ENCODE peak calls at places on chromosomes 3 and 15, in nine cellular contexts. One of them, this sample, is unnamed.

GRCh38 chr3:144810150-144810549 is 838.5 kb downstream of the DIPK2A start:
- DNase-seq in kidney: no peak
- DNase-seq in stomach: no peak
- DNase-seq in mammary epithelial cell: no peak
- DNase-seq in A549: no peak
- DNase-seq in psoas muscle: no peak
- DNase-seq in mesendoderm: no peak
- DNase-seq in CD8-positive, alpha-beta memory T cell: no peak
- DNase-seq in gastrocnemius medialis: no peak
- DNase-seq in this sample: no peak

GRCh38 chr15:36415643-36416042 is 163.8 kb upstream of the CDIN1 start:
- DNase-seq in gastrocnemius medialis: no peak
- DNase-seq in kidney: no peak
- DNase-seq in mammary epithelial cell: peak; percentile 53
- DNase-seq in mesendoderm: no peak
- DNase-seq in A549: no peak
- DNase-seq in stomach: no peak
- DNase-seq in CD8-positive, alpha-beta memory T cell: no peak
- DNase-seq in psoas muscle: no peak
- DNase-seq in this sample: no peak

GRCh38 chr15:101266787-101267186 is 10.5 kb downstream of the SELENOS start:
- DNase-seq in kidney: no peak
- DNase-seq in stomach: no peak
- DNase-seq in gastrocnemius medialis: no peak
- DNase-seq in psoas muscle: no peak
- DNase-seq in CD8-positive, alpha-beta memory T cell: no peak
- DNase-seq in mesendoderm: no peak
- DNase-seq in A549: no peak
- DNase-seq in mammary epithelial cell: no peak
- DNase-seq in this sample: no peak

GRCh38 chr3:23129817-23130216 is 73.3 kb upstream of the UBE2E2 start:
- DNase-seq in mammary epithelial cell: peak; percentile 34
- DNase-seq in A549: no peak
- DNase-seq in gastrocnemius medialis: no peak
- DNase-seq in psoas muscle: no peak
- DNase-seq in CD8-positive, alpha-beta memory T cell: no peak
- DNase-seq in stomach: no peak
- DNase-seq in mesendoderm: no peak
- DNase-seq in kidney: no peak
- DNase-seq in this sample: no peak

GRCh38 chr3:148790841-148791240 is 36.8 kb upstream of the CPB1 start:
- DNase-seq in kidney: no peak
- DNase-seq in A549: no peak
- DNase-seq in mesendoderm: no peak
- DNase-seq in stomach: no peak
- DNase-seq in CD8-positive, alpha-beta memory T cell: no peak
- DNase-seq in gastrocnemius medialis: peak; percentile 22
- DNase-seq in psoas muscle: peak; percentile 15
- DNase-seq in mammary epithelial cell: no peak
- DNase-seq in this sample: no peak

GRCh38 chr3:14555835-14556234 is 15.7 kb upstream of the GRIP2 start:
- DNase-seq in A549: no peak
- DNase-seq in CD8-positive, alpha-beta memory T cell: no peak
- DNase-seq in gastrocnemius medialis: no peak
- DNase-seq in mesendoderm: peak; percentile 23
- DNase-seq in psoas muscle: peak; percentile 52
- DNase-seq in kidney: no peak
- DNase-seq in stomach: peak; percentile 64
- DNase-seq in mammary epithelial cell: no peak
- DNase-seq in this sample: no peak

GRCh38 chr3:16288664-16289063 is 23.7 kb downstream of the OXNAD1 start:
- DNase-seq in gastrocnemius medialis: peak; percentile 48
- DNase-seq in mesendoderm: no peak
- DNase-seq in stomach: no peak
- DNase-seq in mammary epithelial cell: no peak
- DNase-seq in psoas muscle: no peak
- DNase-seq in CD8-positive, alpha-beta memory T cell: no peak
- DNase-seq in kidney: no peak
- DNase-seq in A549: no peak
- DNase-seq in this sample: no peak

GRCh38 chr15:85095566-85095965 is 113.9 kb downstream of the PDE8A start:
- DNase-seq in CD8-positive, alpha-beta memory T cell: no peak
- DNase-seq in kidney: no peak
- DNase-seq in gastrocnemius medialis: no peak
- DNase-seq in psoas muscle: no peak
- DNase-seq in mesendoderm: no peak
- DNase-seq in stomach: no peak
- DNase-seq in A549: no peak
- DNase-seq in mammary epithelial cell: no peak
- DNase-seq in this sample: no peak

GRCh38 chr15:67903708-67904107 is 63.9 kb upstream of the RNU6-1 start:
- DNase-seq in mesendoderm: no peak
- DNase-seq in kidney: no peak
- DNase-seq in gastrocnemius medialis: no peak
- DNase-seq in psoas muscle: no peak
- DNase-seq in A549: no peak
- DNase-seq in stomach: no peak
- DNase-seq in mammary epithelial cell: no peak
- DNase-seq in CD8-positive, alpha-beta memory T cell: no peak
- DNase-seq in this sample: no peak

GRCh38 chr3:170555329-170555728 is 30.5 kb downstream of the SLC7A14 start:
- DNase-seq in gastrocnemius medialis: no peak
- DNase-seq in mesendoderm: no peak
- DNase-seq in kidney: no peak
- DNase-seq in CD8-positive, alpha-beta memory T cell: no peak
- DNase-seq in mammary epithelial cell: peak; percentile 68
- DNase-seq in A549: no peak
- DNase-seq in stomach: no peak
- DNase-seq in psoas muscle: no peak
- DNase-seq in this sample: no peak

GRCh38 chr3:167762296-167762695 is 26.8 kb downstream of the SERPINI1 start:
- DNase-seq in mammary epithelial cell: no peak
- DNase-seq in psoas muscle: no peak
- DNase-seq in stomach: no peak
- DNase-seq in gastrocnemius medialis: no peak
- DNase-seq in kidney: no peak
- DNase-seq in A549: no peak
- DNase-seq in mesendoderm: no peak
- DNase-seq in CD8-positive, alpha-beta memory T cell: no peak
- DNase-seq in this sample: no peak

GRCh38 chr3:59772416-59773408 is 722.9 kb upstream of the CFAP20DC start:
- DNase-seq in kidney: no peak
- DNase-seq in psoas muscle: no peak
- DNase-seq in CD8-positive, alpha-beta memory T cell: peak; percentile 64
- DNase-seq in mesendoderm: no peak
- DNase-seq in A549: no peak
- DNase-seq in mammary epithelial cell: no peak
- DNase-seq in stomach: no peak
- DNase-seq in gastrocnemius medialis: no peak
- DNase-seq in this sample: peak; percentile 16

GRCh38 chr3:151171145-151171544 is 31.9 kb downstream of the GPR171 start:
- DNase-seq in gastrocnemius medialis: peak; percentile 16
- DNase-seq in mammary epithelial cell: no peak
- DNase-seq in psoas muscle: no peak
- DNase-seq in stomach: no peak
- DNase-seq in CD8-positive, alpha-beta memory T cell: peak; percentile 31
- DNase-seq in A549: no peak
- DNase-seq in mesendoderm: no peak
- DNase-seq in kidney: no peak
- DNase-seq in this sample: no peak

GRCh38 chr15:51243774-51244173 is 94.6 kb downstream of the CYP19A1 start:
- DNase-seq in mesendoderm: peak; percentile 71
- DNase-seq in gastrocnemius medialis: no peak
- DNase-seq in kidney: no peak
- DNase-seq in CD8-positive, alpha-beta memory T cell: no peak
- DNase-seq in stomach: no peak
- DNase-seq in psoas muscle: no peak
- DNase-seq in mammary epithelial cell: peak; percentile 76
- DNase-seq in A549: no peak
- DNase-seq in this sample: no peak

GRCh38 chr3:114892117-114892870 is 254.8 kb downstream of the ZBTB20 start:
- DNase-seq in CD8-positive, alpha-beta memory T cell: no peak
- DNase-seq in stomach: no peak
- DNase-seq in psoas muscle: no peak
- DNase-seq in mesendoderm: no peak
- DNase-seq in A549: no peak
- DNase-seq in gastrocnemius medialis: peak; percentile 58
- DNase-seq in kidney: no peak
- DNase-seq in mammary epithelial cell: no peak
- DNase-seq in this sample: no peak

GRCh38 chr3:16801698-16802097 is 83.1 kb upstream of the PLCL2 start:
- DNase-seq in gastrocnemius medialis: no peak
- DNase-seq in psoas muscle: no peak
- DNase-seq in mammary epithelial cell: no peak
- DNase-seq in A549: no peak
- DNase-seq in mesendoderm: peak; percentile 16
- DNase-seq in kidney: no peak
- DNase-seq in stomach: no peak
- DNase-seq in CD8-positive, alpha-beta memory T cell: no peak
- DNase-seq in this sample: no peak

GRCh38 chr15:70142322-70143191 is 44.8 kb upstream of the TLE3 start:
- DNase-seq in gastrocnemius medialis: no peak
- DNase-seq in stomach: no peak
- DNase-seq in mesendoderm: peak; percentile 37
- DNase-seq in psoas muscle: no peak
- DNase-seq in kidney: no peak
- DNase-seq in CD8-positive, alpha-beta memory T cell: no peak
- DNase-seq in mammary epithelial cell: no peak
- DNase-seq in A549: no peak
- DNase-seq in this sample: no peak

GRCh38 chr15:73927476-73928240 is 1.4 kb downstream of the LOXL1 start:
- DNase-seq in stomach: peak; percentile 82
- DNase-seq in A549: peak; percentile 78
- DNase-seq in mammary epithelial cell: peak; percentile 62
- DNase-seq in mesendoderm: peak; percentile 64
- DNase-seq in CD8-positive, alpha-beta memory T cell: peak; percentile 75
- DNase-seq in gastrocnemius medialis: no peak
- DNase-seq in kidney: peak; percentile 89
- DNase-seq in psoas muscle: peak; percentile 60
- DNase-seq in this sample: peak; percentile 50

GRCh38 chr15:44663410-44664272 is at the start of gene SPG11:
- DNase-seq in kidney: peak; percentile 99
- DNase-seq in stomach: peak; percentile 99
- DNase-seq in psoas muscle: peak; percentile 97
- DNase-seq in mesendoderm: peak; percentile 99
- DNase-seq in CD8-positive, alpha-beta memory T cell: peak; percentile 92
- DNase-seq in mammary epithelial cell: peak; percentile 94
- DNase-seq in A549: peak; percentile 77
- DNase-seq in gastrocnemius medialis: peak; percentile 95
- DNase-seq in this sample: peak; percentile 93

GRCh38 chr15:44666208-44667038 is 3.0 kb upstream of the SPG11 start:
- DNase-seq in A549: no peak
- DNase-seq in gastrocnemius medialis: no peak
- DNase-seq in stomach: no peak
- DNase-seq in CD8-positive, alpha-beta memory T cell: peak; percentile 21
- DNase-seq in kidney: no peak
- DNase-seq in mesendoderm: no peak
- DNase-seq in mammary epithelial cell: no peak
- DNase-seq in psoas muscle: no peak
- DNase-seq in this sample: no peak

GRCh38 chr15:44670087-44670945 is 6.9 kb upstream of the SPG11 start:
- DNase-seq in kidney: no peak
- DNase-seq in stomach: no peak
- DNase-seq in mammary epithelial cell: no peak
- DNase-seq in A549: no peak
- DNase-seq in CD8-positive, alpha-beta memory T cell: no peak
- DNase-seq in mesendoderm: no peak
- DNase-seq in psoas muscle: no peak
- DNase-seq in gastrocnemius medialis: no peak
- DNase-seq in this sample: no peak

GRCh38 chr15:44668925-44669324 is 5.5 kb upstream of the SPG11 start:
- DNase-seq in mesendoderm: no peak
- DNase-seq in stomach: no peak
- DNase-seq in psoas muscle: no peak
- DNase-seq in A549: no peak
- DNase-seq in CD8-positive, alpha-beta memory T cell: no peak
- DNase-seq in kidney: no peak
- DNase-seq in mammary epithelial cell: no peak
- DNase-seq in gastrocnemius medialis: no peak
- DNase-seq in this sample: no peak

DNA sequence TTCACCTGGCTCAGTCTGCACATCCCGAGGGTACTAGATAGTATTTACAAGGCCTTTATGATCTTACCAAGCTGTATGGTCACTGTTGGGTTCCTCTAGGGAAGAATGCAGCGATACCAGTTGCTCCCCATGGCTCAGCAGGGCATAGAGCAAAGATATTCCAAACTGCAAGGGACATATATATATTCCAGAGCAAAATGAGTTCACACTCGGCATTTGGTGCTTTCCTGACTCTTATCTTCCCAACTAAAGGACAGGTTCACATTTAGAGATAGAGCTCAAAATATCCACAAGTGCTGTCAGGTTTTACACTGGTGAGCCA is 3.5 kb upstream of the SPG11 start:
- DNase-seq in stomach: no peak
- DNase-seq in mammary epithelial cell: no peak
- DNase-seq in mesendoderm: no peak
- DNase-seq in gastrocnemius medialis: no peak
- DNase-seq in kidney: no peak
- DNase-seq in psoas muscle: no peak
- DNase-seq in A549: no peak
- DNase-seq in CD8-positive, alpha-beta memory T cell: no peak
- DNase-seq in this sample: no peak
- H3K27ac ChIP-seq in stomach: peak overlapping the region; percentile 57
- H3K27ac ChIP-seq in mammary epithelial cell: no peak overlapping the region
- H3K27ac ChIP-seq in mesendoderm: no peak overlapping the region
- H3K27ac ChIP-seq in gastrocnemius medialis: no peak overlapping the region
- H3K27ac ChIP-seq in kidney: no peak overlapping the region
- H3K27ac ChIP-seq in psoas muscle: no peak overlapping the region
- H3K27ac ChIP-seq in A549: no peak overlapping the region
- H3K27ac ChIP-seq in CD8-positive, alpha-beta memory T cell: no peak overlapping the region
- H3K27ac ChIP-seq in this sample: peak overlapping the region; percentile 62

GRCh38 chr3:127750226-127751031 is 71.9 kb downstream of the MGLL start:
- DNase-seq in stomach: no peak
- DNase-seq in mesendoderm: no peak
- DNase-seq in CD8-positive, alpha-beta memory T cell: no peak
- DNase-seq in A549: no peak
- DNase-seq in gastrocnemius medialis: no peak
- DNase-seq in kidney: no peak
- DNase-seq in mammary epithelial cell: peak; percentile 98
- DNase-seq in psoas muscle: no peak
- DNase-seq in this sample: no peak
- H3K4me1 ChIP-seq in stomach: peaks cover 32% of the 10 kb centered on the region
- H3K4me1 ChIP-seq in mesendoderm: no peaks in the 10 kb centered on the region
- H3K4me1 ChIP-seq in CD8-positive, alpha-beta memory T cell: no peaks in the 10 kb centered on the region
- H3K4me1 ChIP-seq in A549: peaks cover 54% of the 10 kb centered on the region
- H3K4me1 ChIP-seq in gastrocnemius medialis: peaks cover 54% of the 10 kb centered on the region
- H3K4me1 ChIP-seq in kidney: peaks cover 9% of the 10 kb centered on the region
- H3K4me1 ChIP-seq in mammary epithelial cell: peaks cover 47% of the 10 kb centered on the region
- H3K4me1 ChIP-seq in psoas muscle: peaks cover 45% of the 10 kb centered on the region
- H3K4me1 ChIP-seq in this sample: no peaks in the 10 kb centered on the region

GRCh38 chr15:75215107-75216004 is 13.7 kb downstream of the C15orf39 start:
- DNase-seq in gastrocnemius medialis: no peak
- DNase-seq in mesendoderm: no peak
- DNase-seq in kidney: no peak
- DNase-seq in stomach: no peak
- DNase-seq in mammary epithelial cell: no peak
- DNase-seq in psoas muscle: no peak
- DNase-seq in CD8-positive, alpha-beta memory T cell: no peak
- DNase-seq in A549: no peak
- DNase-seq in this sample: no peak
- H3K27ac ChIP-seq in gastrocnemius medialis: no peak overlapping the region
- H3K27ac ChIP-seq in mesendoderm: no peak overlapping the region
- H3K27ac ChIP-seq in kidney: no peak overlapping the region
- H3K27ac ChIP-seq in stomach: no peak overlapping the region
- H3K27ac ChIP-seq in mammary epithelial cell: no peak overlapping the region
- H3K27ac ChIP-seq in psoas muscle: no peak overlapping the region
- H3K27ac ChIP-seq in CD8-positive, alpha-beta memory T cell: no peak overlapping the region
- H3K27ac ChIP-seq in A549: no peak overlapping the region
- H3K27ac ChIP-seq in this sample: no peak overlapping the region

GRCh38 chr15:98075441-98075840 is 114.9 kb downstream of the ARRDC4 start:
- DNase-seq in psoas muscle: no peak
- DNase-seq in kidney: no peak
- DNase-seq in mesendoderm: no peak
- DNase-seq in A549: no peak
- DNase-seq in gastrocnemius medialis: no peak
- DNase-seq in stomach: no peak
- DNase-seq in mammary epithelial cell: peak; percentile 47
- DNase-seq in CD8-positive, alpha-beta memory T cell: no peak
- DNase-seq in this sample: no peak
- H3K4me1 ChIP-seq in psoas muscle: peaks cover 15% of the 10 kb centered on the region
- H3K4me1 ChIP-seq in kidney: no peaks in the 10 kb centered on the region
- H3K4me1 ChIP-seq in mesendoderm: no peaks in the 10 kb centered on the region
- H3K4me1 ChIP-seq in A549: no peaks in the 10 kb centered on the region
- H3K4me1 ChIP-seq in gastrocnemius medialis: peaks cover 13% of the 10 kb centered on the region
- H3K4me1 ChIP-seq in stomach: peaks cover 5% of the 10 kb centered on the region
- H3K4me1 ChIP-seq in mammary epithelial cell: peaks cover 13% of the 10 kb centered on the region
- H3K4me1 ChIP-seq in CD8-positive, alpha-beta memory T cell: no peaks in the 10 kb centered on the region
- H3K4me1 ChIP-seq in this sample: no peaks in the 10 kb centered on the region

This sample was measured in effector memory CD4-positive, alpha-beta T cell.